ENCODE peak calls at places on chromosomes 2 and 18, in ten cellular contexts. D, Y, N, J, O, P, T, K, H and U are unnamed samples.

GRCh38 chr18:37564796-37565137 is 831 bp downstream of the CELF4 start:
- DNase-seq in D (peak; percentile 70), Y (no peak), N (no peak), J (no peak), O (no peak), P (no peak), T (peak; percentile 21), K (peak; percentile 73), H (no peak), U (no peak)

GRCh38 chr2:9803023-9803805 is 40.1 kb upstream of the TAF1B start:
- DNase-seq in D (no peak), Y (no peak), N (no peak), J (no peak), O (no peak), P (no peak), T (no peak), K (peak; percentile 48), H (peak; percentile 54), U (no peak)

GRCh38 chr2:24730481-24730880 is 62.7 kb downstream of the PTRHD1 start:
- DNase-seq in D (no peak), Y (no peak), N (no peak), J (no peak), O (no peak), P (no peak), T (peak; percentile 18), K (no peak), H (no peak), U (no peak)

GRCh38 chr18:54612237-54612636 is 21.2 kb downstream of the DYNAP start:
- DNase-seq in D (no peak), Y (no peak), N (no peak), J (no peak), O (no peak), P (no peak), T (no peak), K (no peak), H (no peak), U (no peak)

GRCh38 chr2:198890490-198890889 is 567.2 kb downstream of the SATB2 start:
- DNase-seq in D (no peak), Y (no peak), N (no peak), J (no peak), O (no peak), P (no peak), T (no peak), K (no peak), H (no peak), U (no peak)

GRCh38 chr2:170255971-170256370 is 78.0 kb downstream of the MYO3B start:
- DNase-seq in D (no peak), Y (no peak), N (no peak), J (no peak), O (no peak), P (no peak), T (no peak), K (peak; percentile 13), H (no peak), U (no peak)

GRCh38 chr18:49734836-49735235 is 78.5 kb downstream of the ACAA2 start:
- DNase-seq in D (no peak), Y (no peak), N (no peak), J (no peak), O (no peak), P (no peak), T (no peak), K (no peak), H (no peak), U (no peak)

GRCh38 chr2:10482460-10482859 is 34.3 kb upstream of the ODC1 start:
- DNase-seq in D (no peak), Y (no peak), N (no peak), J (no peak), O (no peak), P (no peak), T (no peak), K (no peak), H (no peak), U (no peak)

GRCh38 chr18:58412844-58413666 is 215.8 kb downstream of the ALPK2 start:
- DNase-seq in D (no peak), Y (no peak), N (no peak), J (no peak), O (no peak), P (no peak), T (no peak), K (no peak), H (no peak), U (no peak)

GRCh38 chr2:174771631-174772491 is 7.6 kb upstream of the CHRNA1 start:
- DNase-seq in D (peak; percentile 56), Y (peak; percentile 27), N (peak; percentile 68), J (peak; percentile 39), O (no peak), P (no peak), T (peak; percentile 84), K (peak; percentile 84), H (no peak), U (no peak)

GRCh38 chr2:109419960-109420370 is 193.8 kb downstream of the SEPTIN10 start:
- DNase-seq in D (no peak), Y (no peak), N (no peak), J (no peak), O (no peak), P (no peak), T (peak; percentile 29), K (peak; percentile 58), H (no peak), U (no peak)

GRCh38 chr2:175575346-175576258 is 394.1 kb upstream of the ATP5MC3 start:
- DNase-seq in D (no peak), Y (peak; percentile 11), N (no peak), J (no peak), O (no peak), P (no peak), T (no peak), K (no peak), H (no peak), U (no peak)

GRCh38 chr2:101179982-101180381 is 28.8 kb upstream of the TBC1D8 start:
- DNase-seq in D (no peak), Y (no peak), N (no peak), J (no peak), O (no peak), P (no peak), T (no peak), K (no peak), H (no peak), U (no peak)